ENCODE peak calls at places on chromosome 9, in four cellular contexts. One of them, this sample, is unnamed.
A peak's percentile ranks its signal among the peaks of the same experiment; 100 is the strongest.

GRCh38 chr9:91143162-91143561 is 218.6 kb downstream of the AUH start:
- DNase-seq in Peyer's patch: no peak
- DNase-seq in H54: no peak
- DNase-seq in transverse colon: no peak
- DNase-seq in this sample: no peak

GRCh38 chr9:138071731-138072130 is 194.1 kb downstream of the CACNA1B start:
- DNase-seq in Peyer's patch: peak; percentile 6
- DNase-seq in H54: no peak
- DNase-seq in transverse colon: no peak
- DNase-seq in this sample: no peak

GRCh38 chr9:131727184-131727785 is 12.6 kb downstream of the RAPGEF1 start:
- DNase-seq in Peyer's patch: no peak
- DNase-seq in H54: peak; percentile 15
- DNase-seq in transverse colon: no peak
- DNase-seq in this sample: no peak

GRCh38 chr9:34612788-34613390 is 992 bp upstream of the RPP25L start:
- DNase-seq in Peyer's patch: peak; percentile 76
- DNase-seq in H54: no peak
- DNase-seq in transverse colon: peak; percentile 81
- DNase-seq in this sample: peak; percentile 89

GRCh38 chr9:98575379-98576346 is 133.1 kb downstream of the GABBR2 start:
- DNase-seq in Peyer's patch: no peak
- DNase-seq in H54: peak; percentile 67
- DNase-seq in transverse colon: no peak
- DNase-seq in this sample: no peak

GRCh38 chr9:109027176-109027575 is 13.9 kb upstream of the CTNNAL1 start:
- DNase-seq in Peyer's patch: no peak
- DNase-seq in H54: no peak
- DNase-seq in transverse colon: no peak
- DNase-seq in this sample: no peak

GRCh38 chr9:98370300-98370975 is 115.0 kb upstream of the TBC1D2 start:
- DNase-seq in Peyer's patch: no peak
- DNase-seq in H54: no peak
- DNase-seq in transverse colon: no peak
- DNase-seq in this sample: no peak

GRCh38 chr9:30519756-30520155 is 1864.7 kb upstream of the ACO1 start:
- DNase-seq in Peyer's patch: no peak
- DNase-seq in H54: peak; percentile 15
- DNase-seq in transverse colon: no peak
- DNase-seq in this sample: no peak

GRCh38 chr9:113901196-113901818 is 25.2 kb downstream of the ZNF618 start:
- DNase-seq in Peyer's patch: no peak
- DNase-seq in H54: no peak
- DNase-seq in transverse colon: no peak
- DNase-seq in this sample: no peak

GRCh38 chr9:128705051-128705965 is 3.0 kb downstream of the PKN3 start:
- DNase-seq in Peyer's patch: no peak
- DNase-seq in H54: no peak
- DNase-seq in transverse colon: no peak
- DNase-seq in this sample: no peak

GRCh38 chr9:126491256-126491879 is 122.4 kb upstream of the LMX1B start:
- DNase-seq in Peyer's patch: peak; percentile 32
- DNase-seq in H54: peak; percentile 72
- DNase-seq in transverse colon: peak; percentile 43
- DNase-seq in this sample: peak; percentile 80

GRCh38 chr9:77011973-77012817 is 7.3 kb upstream of the FOXB2 start:
- DNase-seq in Peyer's patch: peak; percentile 22
- DNase-seq in H54: peak; percentile 81
- DNase-seq in transverse colon: peak; percentile 71
- DNase-seq in this sample: peak; percentile 76

GRCh38 chr9:11469745-11470144 is 856.9 kb upstream of the PTPRD start:
- DNase-seq in Peyer's patch: no peak
- DNase-seq in H54: no peak
- DNase-seq in transverse colon: no peak
- DNase-seq in this sample: no peak

GRCh38 chr9:134463293-134463692 is 137.0 kb downstream of the RXRA start:
- DNase-seq in Peyer's patch: no peak
- DNase-seq in H54: no peak
- DNase-seq in transverse colon: no peak
- DNase-seq in this sample: no peak

GRCh38 chr9:129549139-129549538 is 71.8 kb downstream of the C9orf50 start:
- DNase-seq in Peyer's patch: no peak
- DNase-seq in H54: no peak
- DNase-seq in transverse colon: no peak
- DNase-seq in this sample: no peak

GRCh38 chr9:137247916-137248175 is 3.2 kb upstream of the STPG3 start:
- DNase-seq in Peyer's patch: no peak
- DNase-seq in H54: no peak
- DNase-seq in transverse colon: no peak
- DNase-seq in this sample: no peak

GRCh38 chr9:106860731-106861584 is 2.0 kb upstream of the ZNF462 start:
- DNase-seq in Peyer's patch: no peak
- DNase-seq in H54: peak; percentile 62
- DNase-seq in transverse colon: peak; percentile 46
- DNase-seq in this sample: no peak

GRCh38 chr9:90642570-90643539 is at the start of gene DIRAS2:
- DNase-seq in Peyer's patch: no peak
- DNase-seq in H54: no peak
- DNase-seq in transverse colon: peak; percentile 54
- DNase-seq in this sample: no peak

GRCh38 chr9:14362175-14362574 is 48.2 kb upstream of the NFIB start:
- DNase-seq in Peyer's patch: no peak
- DNase-seq in H54: no peak
- DNase-seq in transverse colon: no peak
- DNase-seq in this sample: no peak

GRCh38 chr9:4339783-4340335 is 40.0 kb upstream of the GLIS3 start:
- DNase-seq in Peyer's patch: no peak
- DNase-seq in H54: no peak
- DNase-seq in transverse colon: no peak
- DNase-seq in this sample: no peak

GRCh38 chr9:88917375-88917774 is 73.9 kb upstream of the S1PR3 start:
- DNase-seq in Peyer's patch: no peak
- DNase-seq in H54: no peak
- DNase-seq in transverse colon: no peak
- DNase-seq in this sample: no peak

GRCh38 chr9:120438111-120438510 is 141.9 kb downstream of the CDK5RAP2 start:
- DNase-seq in Peyer's patch: no peak
- DNase-seq in H54: no peak
- DNase-seq in transverse colon: no peak
- DNase-seq in this sample: peak; percentile 15

GRCh38 chr9:72636621-72637020 is 115.2 kb downstream of the TMC1 start:
- DNase-seq in Peyer's patch: no peak
- DNase-seq in H54: no peak
- DNase-seq in transverse colon: no peak
- DNase-seq in this sample: no peak

GRCh38 chr9:134606951-134607733 is 34.5 kb upstream of the COL5A1 start:
- DNase-seq in Peyer's patch: peak; percentile 12
- DNase-seq in H54: no peak
- DNase-seq in transverse colon: no peak
- DNase-seq in this sample: no peak

GRCh38 chr9:34891386-34891785 is 66.7 kb upstream of the PHF24 start:
- DNase-seq in Peyer's patch: no peak
- DNase-seq in H54: no peak
- DNase-seq in transverse colon: no peak
- DNase-seq in this sample: no peak

DNA sequence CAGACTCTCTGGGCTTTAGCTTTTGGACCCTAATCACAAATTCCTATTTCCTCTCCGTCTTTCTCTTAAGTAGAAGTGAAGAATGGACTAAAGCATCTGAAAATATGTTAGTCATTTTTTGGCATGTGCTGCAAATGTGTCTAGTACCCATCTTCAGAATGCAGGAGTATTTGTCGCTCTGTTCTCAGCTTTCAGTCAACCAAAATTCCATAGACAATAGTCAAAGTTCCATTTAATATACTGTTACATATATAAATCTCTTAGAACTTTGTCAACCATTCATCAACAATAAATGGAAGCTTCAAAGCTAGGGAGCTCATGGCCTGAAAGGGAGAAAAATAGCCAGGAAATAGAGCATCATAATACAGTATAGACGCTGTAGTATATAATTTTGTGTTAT is 509.4 kb downstream of the BNC2 start:
- DNase-seq in Peyer's patch: no peak
- DNase-seq in H54: no peak
- DNase-seq in transverse colon: no peak
- DNase-seq in this sample: no peak
- TF ChIP-seq POLR2A in Peyer's patch: no peak
- TF ChIP-seq POLR2A in H54: no peak
- TF ChIP-seq POLR2A in transverse colon: no peak
- TF ChIP-seq POLR2A in this sample: no peak

DNA sequence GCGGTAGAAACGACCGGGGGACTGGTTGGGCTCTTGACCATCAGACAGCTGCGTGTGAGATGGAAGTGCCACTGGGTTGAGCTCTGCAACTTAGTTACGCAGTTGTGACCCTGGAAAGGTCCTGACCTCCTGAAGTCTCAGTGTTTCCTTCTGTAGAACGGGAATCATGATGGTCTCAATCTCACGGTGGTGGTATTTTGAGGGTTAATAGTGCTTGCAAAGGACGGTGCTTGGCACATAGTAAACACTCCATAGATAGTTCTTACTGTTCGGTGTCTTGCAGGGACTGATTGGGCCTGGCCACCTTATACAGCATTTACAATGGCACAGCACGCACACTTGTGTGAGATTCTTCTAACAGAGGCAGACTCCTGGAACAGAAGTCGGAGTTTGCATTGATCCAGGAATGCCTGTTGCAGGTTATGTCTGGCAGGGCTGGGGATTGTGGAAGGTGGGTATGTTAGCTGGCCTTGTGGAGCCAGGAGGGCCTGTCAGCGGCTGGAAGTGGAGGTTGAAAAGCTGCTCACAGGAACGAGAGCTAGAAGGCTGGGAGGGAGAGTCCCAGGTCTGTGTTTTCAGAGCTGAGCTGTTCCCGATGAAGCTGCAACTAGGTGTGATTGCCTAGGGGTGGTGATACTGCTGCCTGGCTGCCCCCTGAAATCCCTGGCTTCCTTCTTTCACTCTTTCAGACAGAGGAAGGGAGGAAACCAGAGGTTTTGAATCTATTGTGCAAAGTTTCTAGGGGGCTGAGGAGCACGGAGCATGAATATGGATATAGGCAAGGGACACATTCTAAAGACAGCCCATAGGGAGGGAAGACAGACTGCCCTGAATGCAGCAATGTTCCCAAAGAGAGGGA is 1.0 kb upstream of the TXN start:
- DNase-seq in Peyer's patch: no peak
- DNase-seq in H54: no peak
- DNase-seq in transverse colon: peak; percentile 40
- DNase-seq in this sample: no peak
- TF ChIP-seq POLR2A in Peyer's patch: no peak
- TF ChIP-seq POLR2A in H54: peak; percentile 21
- TF ChIP-seq POLR2A in transverse colon: no peak
- TF ChIP-seq POLR2A in this sample: peak; percentile 75

GRCh38 chr9:26800322-26800721 is 92.3 kb downstream of the CAAP1 start:
- DNase-seq in Peyer's patch: no peak
- DNase-seq in H54: no peak
- DNase-seq in transverse colon: no peak
- DNase-seq in this sample: no peak
- TF ChIP-seq POLR2A in Peyer's patch: no peak
- TF ChIP-seq POLR2A in H54: no peak
- TF ChIP-seq POLR2A in transverse colon: no peak
- TF ChIP-seq POLR2A in this sample: no peak

GRCh38 chr9:87668722-87669121 is 57.2 kb upstream of the CTSL start:
- DNase-seq in Peyer's patch: no peak
- DNase-seq in H54: no peak
- DNase-seq in transverse colon: no peak
- DNase-seq in this sample: no peak
- TF ChIP-seq POLR2A in Peyer's patch: no peak
- TF ChIP-seq POLR2A in H54: no peak
- TF ChIP-seq POLR2A in transverse colon: no peak
- TF ChIP-seq POLR2A in this sample: no peak

GRCh38 chr9:37395663-37396062 is 26.8 kb upstream of the GRHPR start:
- DNase-seq in Peyer's patch: no peak
- DNase-seq in H54: no peak
- DNase-seq in transverse colon: no peak
- DNase-seq in this sample: no peak

GRCh38 chr9:37399336-37399735 is 23.2 kb upstream of the GRHPR start:
- DNase-seq in Peyer's patch: no peak
- DNase-seq in H54: no peak
- DNase-seq in transverse colon: no peak
- DNase-seq in this sample: no peak

GRCh38 chr9:37395229-37395628 is 27.3 kb upstream of the GRHPR start:
- DNase-seq in Peyer's patch: no peak
- DNase-seq in H54: no peak
- DNase-seq in transverse colon: no peak
- DNase-seq in this sample: no peak

GRCh38 chr9:37398464-37399025 is 24.0 kb upstream of the GRHPR start:
- DNase-seq in Peyer's patch: no peak
- DNase-seq in H54: no peak
- DNase-seq in transverse colon: no peak
- DNase-seq in this sample: no peak
- TF ChIP-seq POLR2A in Peyer's patch: no peak
- TF ChIP-seq POLR2A in H54: no peak
- TF ChIP-seq POLR2A in transverse colon: no peak
- TF ChIP-seq POLR2A in this sample: no peak

This sample was measured in erythroblast.